ENCODE peak calls at places on chromosomes 5 and 9, in ten cellular contexts. D, J, T, W, L, B, V, C, U and E are unnamed samples.

GRCh38 chr9:33737811-33738606 is 57.4 kb upstream of the PRSS3 start:
- DNase-seq in D (no peak), J (peak; percentile 59), T (peak; percentile 44), W (no peak), L (no peak), B (peak; percentile 56), V (peak; percentile 17), C (peak; percentile 16), U (peak; percentile 64), E (peak; percentile 62)

GRCh38 chr5:167096816-167097215 is 1194.6 kb upstream of the WWC1 start:
- DNase-seq in D (no peak), J (no peak), T (no peak), W (no peak), L (no peak), B (no peak), V (no peak), C (no peak), U (no peak), E (no peak)

GRCh38 chr9:88759374-88759773 is 224.4 kb downstream of the NXNL2 start:
- DNase-seq in D (no peak), J (no peak), T (no peak), W (no peak), L (no peak), B (no peak), V (no peak), C (no peak), U (no peak), E (no peak)

GRCh38 chr5:68534131-68534940 is 318.8 kb downstream of the PIK3R1 start:
- DNase-seq in D (no peak), J (peak; percentile 10), T (peak; percentile 70), W (no peak), L (no peak), B (peak; percentile 2), V (peak; percentile 70), C (no peak), U (no peak), E (no peak)

GRCh38 chr9:37835821-37836220 is 35.2 kb downstream of the DCAF10 start:
- DNase-seq in D (no peak), J (no peak), T (no peak), W (no peak), L (no peak), B (no peak), V (no peak), C (no peak), U (no peak), E (no peak)

GRCh38 chr5:171155621-171156020 is 153.4 kb upstream of the TLX3 start:
- DNase-seq in D (no peak), J (no peak), T (no peak), W (no peak), L (no peak), B (no peak), V (no peak), C (no peak), U (no peak), E (peak; percentile 62)

GRCh38 chr5:37740331-37741066 is 99.3 kb downstream of the GDNF start:
- DNase-seq in D (no peak), J (no peak), T (no peak), W (no peak), L (no peak), B (no peak), V (no peak), C (no peak), U (no peak), E (no peak)

GRCh38 chr5:147046226-147046625 is 167.7 kb upstream of the PPP2R2B start:
- DNase-seq in D (no peak), J (no peak), T (no peak), W (no peak), L (no peak), B (no peak), V (no peak), C (no peak), U (no peak), E (no peak)

GRCh38 chr9:87792831-87793288 is 66.9 kb downstream of the CTSL start:
- DNase-seq in D (peak; percentile 90), J (peak; percentile 50), T (peak; percentile 40), W (no peak), L (peak; percentile 19), B (peak; percentile 46), V (no peak), C (peak; percentile 80), U (peak; percentile 63), E (peak; percentile 56)

GRCh38 chr5:72178910-72179815 is 71.9 kb downstream of the MAP1B start:
- DNase-seq in D (peak; percentile 86), J (peak; percentile 26), T (no peak), W (no peak), L (peak; percentile 80), B (no peak), V (peak; percentile 67), C (no peak), U (peak; percentile 28), E (no peak)

GRCh38 chr5:14662721-14663120 is 1.8 kb upstream of the OTULIN start:
- DNase-seq in D (no peak), J (no peak), T (no peak), W (no peak), L (no peak), B (no peak), V (no peak), C (no peak), U (no peak), E (no peak)

GRCh38 chr5:94544031-94544650 is 74.3 kb downstream of the KIAA0825 start:
- DNase-seq in D (no peak), J (no peak), T (no peak), W (no peak), L (no peak), B (no peak), V (no peak), C (no peak), U (no peak), E (peak; percentile 7)

GRCh38 chr5:172903790-172904189 is 55.4 kb upstream of the RPL26L1 start:
- DNase-seq in D (peak; percentile 88), J (peak; percentile 75), T (peak; percentile 83), W (no peak), L (peak; percentile 73), B (no peak), V (peak; percentile 68), C (no peak), U (peak; percentile 7), E (peak; percentile 84)

GRCh38 chr9:13082796-13083195 is 196.7 kb downstream of the MPDZ start:
- DNase-seq in D (no peak), J (no peak), T (no peak), W (no peak), L (no peak), B (no peak), V (peak; percentile 75), C (no peak), U (no peak), E (no peak)

GRCh38 chr5:96562614-96563013 is 99.6 kb upstream of the CAST start:
- DNase-seq in D (no peak), J (no peak), T (no peak), W (no peak), L (no peak), B (no peak), V (no peak), C (no peak), U (no peak), E (peak; percentile 80)

GRCh38 chr9:99181621-99182020 is 40.1 kb downstream of the ALG2 start:
- DNase-seq in D (no peak), J (no peak), T (no peak), W (no peak), L (no peak), B (no peak), V (no peak), C (no peak), U (no peak), E (no peak)

DNA sequence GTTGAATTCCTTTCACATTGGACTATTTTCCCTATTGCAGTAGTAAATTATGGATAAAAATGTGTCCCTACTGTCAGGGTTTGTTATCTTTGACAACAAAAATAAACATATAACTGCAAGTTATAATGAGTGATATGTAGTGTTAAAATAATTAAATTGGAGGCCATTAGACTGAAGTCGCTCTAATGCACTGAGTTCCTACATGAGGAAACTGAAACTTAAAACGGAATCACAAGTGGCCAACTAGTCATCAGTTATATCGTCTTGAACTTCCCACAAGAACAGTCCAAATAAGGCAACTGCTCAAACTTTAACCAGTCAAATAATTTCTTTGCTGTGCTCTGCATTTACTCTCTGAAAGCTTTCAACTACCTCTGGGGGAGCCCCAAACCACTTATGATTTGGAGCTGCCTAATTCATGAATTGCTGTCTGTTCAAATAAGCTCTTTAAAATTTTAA is 2.1 kb upstream of the IFT74 start:
- DNase-seq in D (no peak), J (no peak), T (no peak), W (no peak), L (no peak), B (no peak), V (no peak), C (no peak), U (no peak), E (no peak)
- TF ChIP-seq POLR2A in D (no peak), J (no peak), T (no peak), W (no peak), L (no peak), B (no peak), V (no peak), C (no peak), U (no peak), E (no peak)

DNA sequence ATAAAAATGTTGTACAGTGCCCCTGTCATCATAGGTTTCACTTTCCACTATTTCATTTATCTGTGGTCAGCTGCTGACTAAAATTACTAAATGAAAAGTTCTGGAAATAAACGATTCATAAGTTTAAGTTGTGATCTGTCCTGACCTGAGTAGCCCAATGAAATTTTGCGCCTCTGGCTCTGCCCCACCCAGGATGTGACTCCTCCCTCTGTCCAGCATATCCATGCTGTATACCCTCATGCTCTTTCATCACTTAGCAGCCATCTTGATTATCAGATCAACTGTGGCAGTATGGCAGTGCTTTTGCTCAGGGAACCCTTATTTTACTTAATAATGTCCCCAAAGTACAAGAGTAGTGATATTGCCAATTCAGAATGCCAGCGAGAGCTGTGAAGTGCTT is 97.3 kb downstream of the STARD4 start:
- DNase-seq in D (no peak), J (no peak), T (no peak), W (no peak), L (no peak), B (no peak), V (no peak), C (no peak), U (no peak), E (no peak)
- TF ChIP-seq POLR2AphosphoS5 in D (no peak), J (no peak), T (no peak), W (no peak), L (no peak), B (no peak), V (no peak), C (no peak), U (no peak), E (no peak)

DNA sequence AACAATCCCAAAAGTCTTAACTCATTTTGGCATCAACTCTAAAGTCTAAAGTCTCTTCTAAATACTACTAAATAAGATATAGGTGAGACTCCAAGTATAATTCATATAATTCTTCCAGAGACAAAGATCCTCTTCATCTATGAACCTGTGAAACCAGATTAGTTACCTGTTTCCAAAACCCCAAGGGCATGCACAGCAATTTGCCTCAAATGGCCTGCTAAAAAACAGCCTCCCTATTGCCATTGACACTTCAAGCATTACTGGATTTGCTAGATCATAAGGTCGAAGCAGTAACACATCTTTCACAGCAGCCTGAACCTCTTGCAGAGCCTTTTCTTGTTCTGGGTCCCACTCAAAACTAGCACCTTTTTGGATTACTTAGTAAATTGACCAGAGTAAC is 20.3 kb upstream of the GABRG2 start:
- DNase-seq in D (no peak), J (no peak), T (no peak), W (no peak), L (no peak), B (no peak), V (no peak), C (no peak), U (no peak), E (no peak)
- H3K4me3 ChIP-seq in D (no peak overlapping the region), J (no peak overlapping the region), T (no peak overlapping the region), W (no peak overlapping the region), L (no peak overlapping the region), B (no peak overlapping the region), V (no peak overlapping the region), C (no peak overlapping the region), U (no peak overlapping the region), E (no peak overlapping the region)

GRCh38 chr5:149887622-149888183 is 56.9 kb downstream of the PDE6A start:
- DNase-seq in D (no peak), J (no peak), T (no peak), W (no peak), L (no peak), B (peak; percentile 67), V (no peak), C (no peak), U (peak; percentile 12), E (peak; percentile 42)
- TF ChIP-seq POLR2A in D (no peak), J (no peak), T (no peak), W (no peak), L (no peak), B (no peak), V (no peak), C (no peak), U (no peak), E (no peak)